ENCODE peak calls at places on chromosomes 3 and 15, in seven cellular contexts. T is BJ, V is endodermal cell, A is mucosa of descending colon, X is ascending aorta, L is testis, M is ovary. D is an unnamed sample.

GRCh38 chr15:31887246-31887645 is 143.1 kb upstream of the CHRNA7 start:
- DNase-seq in T (no peak), V (peak; percentile 79), A (no peak), X (no peak), L (no peak), M (no peak), D (no peak)

GRCh38 chr3:72816843-72817485 is 31.3 kb downstream of the SHQ1 start:
- DNase-seq in T (no peak), V (no peak), A (no peak), X (no peak), L (no peak), M (no peak), D (no peak)

GRCh38 chr3:151003024-151003771 is 30.7 kb upstream of the CLRN1 start:
- DNase-seq in T (no peak), V (no peak), A (no peak), X (no peak), L (no peak), M (no peak), D (no peak)

GRCh38 chr3:161914703-161915102 is 418.1 kb downstream of the OTOL1 start:
- DNase-seq in T (peak; percentile 9), V (peak; percentile 79), A (no peak), X (no peak), L (peak; percentile 54), M (peak; percentile 21), D (peak; percentile 15)

GRCh38 chr3:24583004-24583403 is 88.4 kb upstream of the THRB start:
- DNase-seq in T (no peak), V (no peak), A (no peak), X (no peak), L (no peak), M (no peak), D (peak; percentile 13)

GRCh38 chr3:16148783-16149182 is 25.7 kb upstream of the GALNT15 start:
- DNase-seq in T (peak; percentile 70), V (no peak), A (peak; percentile 49), X (peak; percentile 82), L (peak; percentile 86), M (peak; percentile 82), D (peak; percentile 54)

GRCh38 chr15:78716651-78717050 is 75.6 kb upstream of the CHRNB4 start:
- DNase-seq in T (no peak), V (no peak), A (no peak), X (no peak), L (no peak), M (no peak), D (no peak)

GRCh38 chr3:79018671-79019136 is 749.1 kb downstream of the ROBO1 start:
- DNase-seq in T (no peak), V (peak; percentile 87), A (peak; percentile 48), X (peak; percentile 79), L (peak; percentile 70), M (peak; percentile 60), D (peak; percentile 44)

GRCh38 chr15:101051291-101052030 is 132.3 kb downstream of the LRRK1 start:
- DNase-seq in T (no peak), V (peak; percentile 34), A (no peak), X (peak; percentile 60), L (peak; percentile 10), M (no peak), D (peak; percentile 2)

GRCh38 chr3:195094211-195094921 is 176.6 kb downstream of the XXYLT1 start:
- DNase-seq in T (no peak), V (no peak), A (peak; percentile 38), X (no peak), L (no peak), M (no peak), D (peak; percentile 8)

GRCh38 chr3:43676440-43676839 is 14.3 kb upstream of the ABHD5 start:
- DNase-seq in T (no peak), V (no peak), A (no peak), X (no peak), L (no peak), M (no peak), D (no peak)

GRCh38 chr3:158434412-158435038 is 136.5 kb upstream of the MLF1 start:
- DNase-seq in T (peak; percentile 16), V (peak; percentile 83), A (peak; percentile 21), X (peak; percentile 63), L (peak; percentile 86), M (peak; percentile 53), D (no peak)

GRCh38 chr3:60703008-60703407 is 548.2 kb downstream of the FHIT start:
- DNase-seq in T (no peak), V (no peak), A (no peak), X (no peak), L (no peak), M (no peak), D (no peak)

GRCh38 chr3:133301194-133301593 is 98.7 kb upstream of the BFSP2 start:
- DNase-seq in T (peak; percentile 57), V (no peak), A (no peak), X (no peak), L (no peak), M (no peak), D (no peak)

GRCh38 chr3:194711913-194712312 is 26.2 kb downstream of the FAM43A start:
- DNase-seq in T (peak; percentile 90), V (no peak), A (no peak), X (no peak), L (no peak), M (no peak), D (peak; percentile 74)

GRCh38 chr3:37814547-37814946 is 47.1 kb upstream of the CTDSPL start:
- DNase-seq in T (no peak), V (peak; percentile 33), A (no peak), X (no peak), L (no peak), M (no peak), D (no peak)

GRCh38 chr15:78103406-78104118 is 11.2 kb downstream of the SH2D7 start:
- DNase-seq in T (no peak), V (no peak), A (no peak), X (no peak), L (no peak), M (no peak), D (no peak)

GRCh38 chr3:179108091-179108490 is 36.5 kb upstream of the ZMAT3 start:
- DNase-seq in T (no peak), V (no peak), A (no peak), X (no peak), L (no peak), M (no peak), D (no peak)

GRCh38 chr15:40539030-40539429 is 25.8 kb downstream of the CCDC32 start:
- DNase-seq in T (no peak), V (no peak), A (no peak), X (no peak), L (no peak), M (no peak), D (no peak)

GRCh38 chr3:16885948-16886683 is 1.4 kb downstream of the PLCL2 start:
- DNase-seq in T (no peak), V (no peak), A (no peak), X (no peak), L (no peak), M (no peak), D (no peak)

GRCh38 chr3:170802164-170803151 is 67.5 kb downstream of the RPL22L1 start:
- DNase-seq in T (peak; percentile 97), V (peak; percentile 62), A (no peak), X (no peak), L (peak; percentile 40), M (no peak), D (no peak)

GRCh38 chr3:9703736-9704342 is at the start of gene CPNE9:
- DNase-seq in T (no peak), V (peak; percentile 72), A (no peak), X (no peak), L (no peak), M (no peak), D (no peak)

GRCh38 chr3:197394464-197395321 is 96.3 kb upstream of the DLG1 start:
- DNase-seq in T (peak; percentile 82), V (peak; percentile 74), A (no peak), X (no peak), L (peak; percentile 82), M (peak; percentile 30), D (peak; percentile 51)

DNA sequence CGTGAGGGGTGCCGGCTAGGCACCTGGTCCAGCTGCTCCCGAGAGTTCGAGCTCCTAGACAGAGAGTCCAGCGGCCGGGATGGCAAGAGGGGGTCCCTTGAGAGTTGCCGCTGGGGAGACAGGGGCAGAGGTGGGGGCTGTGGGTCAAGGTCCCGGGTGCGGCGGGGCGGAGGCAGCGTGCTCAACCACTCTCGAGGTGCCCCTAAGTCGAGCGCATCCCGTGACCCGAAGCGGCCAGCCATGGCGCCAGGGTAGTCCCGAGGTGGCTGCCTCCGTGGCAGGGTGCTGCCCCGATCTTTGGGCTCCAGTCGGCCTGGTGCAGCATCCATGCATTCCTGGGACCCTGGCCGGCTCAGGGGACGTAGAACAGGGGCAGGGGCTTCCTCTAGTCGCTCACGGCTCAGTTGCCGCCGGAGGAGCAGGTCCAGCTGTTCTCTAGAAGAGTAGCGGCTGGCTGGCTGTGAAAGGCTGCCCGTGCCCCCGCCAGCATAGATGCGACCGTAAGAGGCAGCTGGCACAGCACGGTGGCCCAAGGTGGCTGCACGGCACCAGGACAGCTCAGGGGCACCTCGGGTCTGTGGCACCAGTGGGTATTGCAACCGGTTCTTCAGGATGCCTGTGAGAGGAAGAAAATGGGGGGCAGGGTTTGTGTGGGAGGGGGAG is 4.8 kb upstream of the SLC26A6 start:
- DNase-seq in T (no peak), V (no peak), A (no peak), X (no peak), L (no peak), M (no peak), D (no peak)
- H3K4me3 ChIP-seq in T (no peak overlapping the region), V (no peak overlapping the region), A (no peak overlapping the region), X (no peak overlapping the region), L (no peak overlapping the region), M (no peak overlapping the region), D (no peak overlapping the region)

DNA sequence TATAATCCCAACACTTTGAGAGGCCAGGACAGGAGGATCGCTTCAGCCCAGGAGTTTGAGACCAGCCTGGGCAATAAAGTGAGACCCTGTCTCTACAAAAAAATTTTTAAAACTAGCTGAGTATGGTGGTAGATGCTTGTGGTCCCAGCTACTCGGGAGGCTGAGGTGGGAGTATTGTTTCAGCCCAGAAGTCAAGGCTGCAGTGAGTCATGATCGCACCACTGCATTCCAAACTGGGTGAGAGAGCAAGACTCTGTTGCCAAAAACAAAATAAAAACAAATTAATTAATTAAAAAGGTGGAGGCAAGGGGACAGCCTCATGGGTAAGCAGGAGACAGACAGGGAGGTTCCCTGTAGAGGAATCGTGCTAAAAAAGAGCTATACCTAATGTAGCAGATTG is 12.6 kb downstream of the HAPLN3 start:
- DNase-seq in T (no peak), V (no peak), A (no peak), X (no peak), L (no peak), M (no peak), D (no peak)
- H3K36me3 ChIP-seq in T (peaks cover 11% of the 10 kb centered on the region), V (no peaks in the 10 kb centered on the region), A (no peaks in the 10 kb centered on the region), X (peaks cover 12% of the 10 kb centered on the region), L (no peaks in the 10 kb centered on the region), M (no peaks in the 10 kb centered on the region), D (no peaks in the 10 kb centered on the region)

DNA sequence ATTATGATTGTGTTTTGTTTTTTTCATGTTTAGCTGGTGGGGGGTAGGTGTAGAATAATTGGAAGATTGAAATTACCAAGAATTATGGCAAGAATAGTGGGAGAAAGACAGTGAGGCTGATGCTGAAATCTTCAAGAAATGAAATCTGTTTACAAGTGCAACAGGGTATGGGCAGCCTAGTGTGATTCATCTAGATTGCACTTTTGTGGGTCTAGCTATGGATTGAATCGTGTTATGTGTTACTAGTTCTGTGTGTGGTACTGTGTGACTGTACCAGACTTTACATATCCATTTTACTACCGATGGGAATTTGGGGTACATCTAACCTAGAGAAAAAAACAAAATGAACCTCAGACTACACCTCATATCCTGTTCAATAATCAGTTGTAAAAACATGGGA is 47.7 kb downstream of the OPA1 start:
- DNase-seq in T (no peak), V (no peak), A (no peak), X (no peak), L (no peak), M (no peak), D (no peak)
- TF ChIP-seq CTCF in T (no peak), V (no peak), A (no peak), X (no peak), L (no peak), M (no peak), D (no peak)

GRCh38 chr15:99979371-99979770 is 246.1 kb upstream of the LYSMD4 start:
- DNase-seq in T (no peak), V (no peak), A (no peak), X (no peak), L (no peak), M (no peak), D (no peak)
- H3K4me3 ChIP-seq in T (no peak overlapping the region), V (no peak overlapping the region), A (no peak overlapping the region), X (no peak overlapping the region), L (no peak overlapping the region), M (no peak overlapping the region), D (no peak overlapping the region)